ENCODE peak calls at places on chromosomes 1 and 21, in nine cellular contexts. E is fibroblast of the aortic adventitia, A is GM12864, X is brain microvascular endothelial cell, H is hepatocyte, O is mucosa of descending colon, M is Calu3, K is GM12865, D is cardiac muscle cell. Q is an unnamed sample.

GRCh38 chr21:35227774-35228173 is 178.7 kb upstream of the RUNX1 start:
- DNase-seq in E (no peak), A (peak; percentile 41), X (no peak), H (no peak), O (no peak), M (no peak), K (peak; percentile 48), D (no peak), Q (no peak)

GRCh38 chr1:221522440-221523050 is 219.3 kb downstream of the DUSP10 start:
- DNase-seq in E (peak; percentile 13), A (no peak), X (no peak), H (no peak), O (no peak), M (no peak), K (no peak), D (no peak), Q (no peak)

GRCh38 chr1:201562659-201563405 is 23.9 kb downstream of the NAV1 start:
- DNase-seq in E (peak; percentile 93), A (no peak), X (peak; percentile 88), H (peak; percentile 20), O (no peak), M (no peak), K (no peak), D (peak; percentile 71), Q (no peak)

GRCh38 chr1:156591432-156592157 is at the start of gene NAXE:
- DNase-seq in E (peak; percentile 46), A (no peak), X (no peak), H (peak; percentile 91), O (peak; percentile 87), M (peak; percentile 82), K (peak; percentile 80), D (peak; percentile 64), Q (no peak)

GRCh38 chr1:159009287-159009686 is 420 bp upstream of the IFI16 start:
- DNase-seq in E (no peak), A (no peak), X (no peak), H (no peak), O (no peak), M (no peak), K (peak; percentile 48), D (no peak), Q (no peak)

GRCh38 chr21:16279658-16280581 is 550.1 kb downstream of the USP25 start:
- DNase-seq in E (peak; percentile 63), A (no peak), X (peak; percentile 71), H (peak; percentile 33), O (no peak), M (no peak), K (no peak), D (peak; percentile 78), Q (no peak)

GRCh38 chr1:151832318-151832984 is 849 bp upstream of the RORC start:
- DNase-seq in E (peak; percentile 47), A (no peak), X (no peak), H (peak; percentile 52), O (peak; percentile 90), M (peak; percentile 60), K (no peak), D (peak; percentile 74), Q (peak; percentile 42)

GRCh38 chr1:56073614-56074356 is 505.6 kb downstream of the PLPP3 start:
- DNase-seq in E (peak; percentile 99), A (no peak), X (peak; percentile 36), H (peak; percentile 27), O (no peak), M (no peak), K (no peak), D (peak; percentile 92), Q (no peak)

GRCh38 chr1:242827538-242827937 is 303.0 kb upstream of the PLD5 start:
- DNase-seq in E (no peak), A (no peak), X (no peak), H (peak; percentile 19), O (no peak), M (no peak), K (no peak), D (no peak), Q (no peak)

GRCh38 chr21:35045539-35046222 is 3.4 kb downstream of the RUNX1 start:
- DNase-seq in E (no peak), A (no peak), X (no peak), H (no peak), O (no peak), M (no peak), K (peak; percentile 32), D (no peak), Q (no peak)

GRCh38 chr1:233597489-233597901 is 16.4 kb upstream of the KCNK1 start:
- DNase-seq in E (peak; percentile 61), A (no peak), X (no peak), H (no peak), O (no peak), M (no peak), K (peak; percentile 62), D (peak; percentile 46), Q (no peak)

GRCh38 chr1:43671193-43671592 is 21.2 kb downstream of the KDM4A start:
- DNase-seq in E (peak; percentile 22), A (no peak), X (no peak), H (no peak), O (no peak), M (no peak), K (no peak), D (peak; percentile 20), Q (no peak)

GRCh38 chr1:38859561-38860463 is at the start of gene RRAGC:
- DNase-seq in E (peak; percentile 97), A (peak; percentile 81), X (peak; percentile 99), H (peak; percentile 99), O (peak; percentile 100), M (peak; percentile 99), K (peak; percentile 99), D (peak; percentile 99), Q (peak; percentile 99)

GRCh38 chr1:189775343-189775742 is 702.3 kb downstream of the BRINP3 start:
- DNase-seq in E (peak; percentile 84), A (no peak), X (peak; percentile 3), H (peak; percentile 42), O (no peak), M (no peak), K (no peak), D (peak; percentile 85), Q (no peak)

GRCh38 chr1:67211589-67212563 is 45.6 kb downstream of the IL23R start:
- DNase-seq in E (peak; percentile 42), A (no peak), X (peak; percentile 53), H (peak; percentile 70), O (no peak), M (peak; percentile 50), K (peak; percentile 60), D (peak; percentile 46), Q (no peak)

GRCh38 chr1:230772457-230773395 is 25.5 kb downstream of the CAPN9 start:
- DNase-seq in E (peak; percentile 70), A (no peak), X (peak; percentile 59), H (peak; percentile 73), O (no peak), M (peak; percentile 62), K (no peak), D (peak; percentile 89), Q (no peak)

GRCh38 chr21:33821580-33822322 is 93.9 kb downstream of the ATP5PO start:
- DNase-seq in E (no peak), A (no peak), X (no peak), H (no peak), O (no peak), M (no peak), K (no peak), D (peak; percentile 40), Q (no peak)

GRCh38 chr1:87478231-87478630 is 149.6 kb downstream of the LMO4 start:
- DNase-seq in E (peak; percentile 22), A (no peak), X (no peak), H (no peak), O (no peak), M (no peak), K (no peak), D (peak; percentile 37), Q (no peak)
- TF ChIP-seq CTCF in E (no peak), A (no peak), X (peak; percentile 23), H (no peak), O (no peak), M (no peak), K (no peak), D (peak; percentile 19), Q (no peak)

DNA sequence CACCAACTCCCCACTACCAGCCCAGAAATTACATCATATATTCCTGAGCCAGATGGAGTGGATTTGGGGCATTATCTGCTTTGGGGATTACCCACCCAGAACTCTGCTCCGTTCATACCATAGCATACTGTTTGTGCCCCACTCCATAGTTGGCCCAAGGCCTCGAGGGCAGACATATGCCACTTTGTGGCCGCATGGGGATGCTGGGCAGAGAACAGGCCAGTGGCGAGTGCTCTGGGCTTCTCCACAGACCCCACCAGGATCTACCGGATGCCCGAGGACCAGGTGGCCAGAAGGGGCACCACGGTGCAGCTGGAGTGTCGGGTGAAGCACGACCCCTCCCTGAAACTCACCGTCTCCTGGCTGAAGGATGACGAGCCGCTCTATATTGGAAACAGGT is 68.0 kb upstream of the CNTN2 start:
- DNase-seq in E (no peak), A (no peak), X (no peak), H (no peak), O (no peak), M (no peak), K (no peak), D (no peak), Q (no peak)
- TF ChIP-seq CTCF in E (no peak), A (no peak), X (no peak), H (no peak), O (no peak), M (no peak), K (no peak), D (no peak), Q (no peak)

GRCh38 chr1:105872761-105873286 is 1183.7 kb upstream of the PRMT6 start:
- DNase-seq in E (no peak), A (no peak), X (no peak), H (no peak), O (no peak), M (no peak), K (no peak), D (no peak), Q (no peak)
- TF ChIP-seq CTCF in E (no peak), A (no peak), X (no peak), H (no peak), O (no peak), M (no peak), K (no peak), D (no peak), Q (no peak)

DNA sequence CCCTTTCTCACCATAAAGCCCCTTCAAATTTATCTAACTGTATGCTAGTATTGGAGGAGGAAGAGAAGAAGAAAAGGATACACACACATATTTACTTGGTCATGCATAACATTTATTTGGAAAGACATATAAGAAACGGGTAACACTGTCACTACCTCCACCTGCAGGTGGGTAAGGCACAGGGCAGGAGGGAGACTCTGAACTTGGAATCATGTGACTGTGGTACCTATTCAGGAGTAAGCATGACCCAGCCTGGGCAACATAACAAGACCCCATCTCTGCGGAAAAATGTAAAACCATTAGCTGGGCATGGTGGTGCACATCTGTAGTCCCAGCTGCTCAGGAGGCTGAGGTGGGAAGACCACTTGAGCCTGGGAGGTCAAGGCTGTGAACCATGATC is 1.4 kb upstream of the PADI6 start:
- DNase-seq in E (no peak), A (no peak), X (no peak), H (peak; percentile 32), O (no peak), M (peak; percentile 21), K (peak; percentile 16), D (no peak), Q (no peak)
- TF ChIP-seq CTCF in E (peak; percentile 11), A (peak; percentile 43), X (peak; percentile 40), H (peak; percentile 11), O (no peak), M (peak; percentile 36), K (peak; percentile 18), D (no peak), Q (no peak)